ENCODE peak calls at places on chromosome 3, in five cellular contexts. N is CD8-positive, alpha-beta memory T cell; J is CD4-positive, alpha-beta memory T cell; I is HCT116; F is aorta. P is an unnamed sample. For H3K9me3 and H3K27me3, the result is how much of the 10 kb centered on the place peaks cover.

GRCh38 chr3:72597043-72597442 is 251.2 kb downstream of the SHQ1 start:
- DNase-seq in N (no peak), F (no peak), J (no peak), I (no peak), P (no peak)

GRCh38 chr3:79125313-79125984 is 642.3 kb downstream of the ROBO1 start:
- DNase-seq in J (no peak), N (no peak), I (no peak), F (no peak), P (no peak)

GRCh38 chr3:54134713-54135112 is 12.4 kb downstream of the CACNA2D3 start:
- DNase-seq in N (no peak), I (no peak), J (no peak), F (no peak), P (no peak)

GRCh38 chr3:131811481-131811880 is 223.3 kb downstream of the CPNE4 start:
- DNase-seq in N (no peak), F (no peak), J (no peak), I (no peak), P (no peak)

GRCh38 chr3:117885046-117885445 is 1149.6 kb downstream of the IGSF11 start:
- DNase-seq in N (no peak), J (no peak), I (no peak), F (no peak), P (no peak)

GRCh38 chr3:128075516-128076464 is 23.6 kb downstream of the SEC61A1 start:
- DNase-seq in F (peak), I (peak), N (peak), J (peak), P (peak)

GRCh38 chr3:112789787-112790186 is 56.9 kb downstream of the CD200R1L start:
- DNase-seq in J (no peak), I (no peak), F (no peak), N (no peak), P (no peak)

GRCh38 chr3:152915695-152916094 is 80.8 kb downstream of the P2RY1 start:
- DNase-seq in N (no peak), J (no peak), I (no peak), F (no peak), P (no peak)

GRCh38 chr3:169641167-169641566 is 22.3 kb downstream of the MECOM start:
- DNase-seq in J (no peak), N (no peak), F (no peak), I (no peak), P (no peak)

GRCh38 chr3:60528651-60529050 is 722.6 kb downstream of the FHIT start:
- DNase-seq in J (no peak), N (no peak), F (no peak), I (no peak), P (no peak)

GRCh38 chr3:21417991-21418390 is 333.0 kb downstream of the ZNF385D start:
- DNase-seq in N (no peak), F (no peak), I (no peak), J (no peak), P (no peak)

GRCh38 chr3:136193273-136194043 is 2.7 kb downstream of the MSL2 start:
- DNase-seq in F (no peak), I (no peak), N (no peak), J (no peak), P (no peak)

GRCh38 chr3:26118165-26118564 is 328.3 kb downstream of the OXSM start:
- DNase-seq in I (no peak), N (no peak), J (no peak), F (no peak), P (no peak)

GRCh38 chr3:55571913-55572312 is 84.8 kb upstream of the WNT5A start:
- DNase-seq in N (no peak), F (peak), J (no peak), I (no peak), P (peak)

GRCh38 chr3:55662683-55663082 is 175.6 kb upstream of the WNT5A start:
- DNase-seq in I (no peak), N (no peak), F (no peak), J (no peak), P (no peak)

GRCh38 chr3:175215833-175216232 is 356.7 kb downstream of the NAALADL2 start:
- DNase-seq in J (no peak), I (no peak), F (no peak), N (no peak), P (no peak)

GRCh38 chr3:184537885-184538599 is 23.5 kb upstream of the EPHB3 start:
- DNase-seq in F (no peak), N (no peak), I (no peak), J (no peak), P (no peak)

GRCh38 chr3:132721479-132722164 is 587 bp downstream of the NPHP3 start:
- DNase-seq in F (peak), I (no peak), J (no peak), N (no peak), P (peak)

GRCh38 chr3:78580691-78581090 is 1187.1 kb downstream of the ROBO1 start:
- DNase-seq in J (no peak), I (no peak), N (no peak), F (no peak), P (no peak)

GRCh38 chr3:13712682-13713180 is 163.8 kb downstream of the FBLN2 start:
- DNase-seq in J (no peak), N (no peak), F (peak), I (no peak), P (no peak)

GRCh38 chr3:30333903-30334302 is 272.5 kb upstream of the TGFBR2 start:
- DNase-seq in J (no peak), F (no peak), N (no peak), I (no peak), P (no peak)

GRCh38 chr3:66098436-66098835 is 59.7 kb upstream of the MAGI1 start:
- DNase-seq in F (no peak), N (no peak), J (no peak), I (no peak), P (no peak)

GRCh38 chr3:184584001-184584891 is 22.7 kb downstream of the EPHB3 start:
- DNase-seq in N (no peak), F (peak), I (no peak), J (no peak), P (no peak)

GRCh38 chr3:53074761-53075742 is 29.2 kb upstream of the SFMBT1 start:
- DNase-seq in N (no peak), F (peak), J (no peak), I (no peak), P (no peak)

GRCh38 chr3:71641669-71642068 is 58.1 kb upstream of the FOXP1 start:
- DNase-seq in N (no peak), J (no peak), I (peak), F (no peak), P (no peak)

GRCh38 chr3:162897286-162897685 is 1400.7 kb downstream of the OTOL1 start:
- DNase-seq in I (no peak), N (no peak), F (no peak), J (no peak), P (no peak)

GRCh38 chr3:64445318-64446300 is 220.3 kb upstream of the PRICKLE2 start:
- DNase-seq in J (no peak), F (peak), I (no peak), N (no peak), P (peak)

GRCh38 chr3:140903196-140903595 is 38.4 kb upstream of the SLC25A36 start:
- DNase-seq in N (no peak), J (no peak), I (no peak), F (no peak), P (no peak)

DNA sequence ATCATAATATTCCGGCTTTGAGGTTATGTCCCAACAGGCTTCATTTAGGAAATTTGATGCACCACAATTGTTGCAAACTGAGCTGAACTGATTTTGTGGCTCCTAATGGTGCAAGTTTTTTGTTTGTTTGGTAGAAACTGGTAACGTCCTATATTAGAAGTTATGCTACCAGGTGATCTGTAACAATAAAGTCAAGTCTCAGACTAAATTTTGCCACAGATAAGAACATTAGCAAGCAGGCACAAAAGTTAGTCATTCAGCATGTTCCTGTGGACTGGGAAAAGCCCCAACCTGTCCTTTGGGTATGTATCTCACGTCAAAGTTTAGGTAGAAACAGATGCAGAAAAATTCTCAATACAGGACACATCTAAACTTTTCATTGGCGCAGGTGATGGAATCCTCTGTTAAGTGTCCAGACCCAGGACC is 120.5 kb downstream of the ATG7 start:
- DNase-seq in N (no peak), F (no peak), I (no peak), J (no peak), P (no peak)
- H3K27ac ChIP-seq in N (no peak), F (no peak), I (no peak), J (no peak), P (no peak)

DNA sequence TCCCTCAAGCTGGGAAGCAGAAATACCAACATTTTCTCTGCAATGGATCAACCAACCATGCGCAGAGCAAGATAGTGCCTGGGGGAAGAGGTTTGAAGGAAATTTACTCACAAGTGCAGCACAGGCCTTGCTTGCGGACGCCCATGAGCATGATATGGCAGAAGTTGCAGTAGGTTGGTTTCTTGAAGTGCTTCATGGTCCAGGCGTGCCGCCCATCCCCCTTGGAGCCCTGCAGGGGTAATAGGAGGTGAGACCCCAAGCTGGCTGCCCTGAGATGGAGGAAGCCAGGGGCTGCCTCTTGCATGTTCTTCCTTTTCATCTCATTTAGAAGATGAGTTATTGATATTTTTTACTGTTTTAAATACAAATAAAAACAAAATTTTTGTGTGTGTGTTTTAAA is 86.6 kb downstream of the DGKG start:
- DNase-seq in I (no peak), J (no peak), F (no peak), N (no peak), P (no peak)
- H3K9me3 ChIP-seq in I (under half), J (under half), F (under half), N (under half), P (under half)

DNA sequence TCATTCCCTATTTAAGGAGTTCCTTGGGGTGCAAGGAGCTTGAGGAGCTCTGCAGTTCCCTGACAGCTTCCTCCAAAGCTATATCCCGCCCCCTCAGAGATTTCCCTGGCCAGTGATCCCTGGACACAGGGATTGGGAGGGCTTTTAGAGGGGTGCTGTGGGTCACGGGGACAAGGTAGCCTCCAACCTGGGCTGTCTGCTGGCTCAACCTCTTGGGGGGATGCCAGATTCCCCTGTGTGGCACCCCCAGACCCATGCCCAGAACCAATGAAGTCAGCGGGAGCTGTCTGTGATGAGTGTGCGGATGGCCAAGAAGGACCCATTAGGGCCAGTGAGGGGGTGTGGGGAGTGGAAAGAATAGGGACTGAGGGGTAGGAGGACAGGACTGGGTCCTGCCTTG is 21.0 kb upstream of the ATP2B2 start:
- DNase-seq in N (no peak), I (no peak), J (no peak), F (no peak), P (no peak)
- H3K27me3 ChIP-seq in N (under half), I (under half), J (under half), F (under half), P (under half)

DNA sequence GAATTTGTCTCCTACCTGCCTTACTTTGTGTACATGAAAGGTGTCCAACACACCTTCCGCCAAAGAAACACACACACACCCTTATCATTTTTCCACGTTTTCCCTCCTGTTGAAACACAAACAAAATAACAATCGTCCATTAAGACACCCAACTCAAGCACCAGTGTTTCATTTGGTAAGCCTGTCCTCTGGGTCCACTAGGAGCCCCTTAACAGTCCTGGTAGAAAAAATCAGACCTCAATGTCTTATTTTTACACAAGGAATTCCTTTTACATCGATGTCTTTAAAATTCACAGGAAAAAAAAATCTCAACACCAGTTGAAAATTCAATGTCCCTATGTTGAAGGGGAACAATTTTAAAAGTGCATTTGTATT is 4.0 kb downstream of the HES1 start:
- DNase-seq in N (no peak), J (no peak), F (no peak), I (no peak), P (no peak)
- H3K27ac ChIP-seq in N (peak), J (no peak), F (peak), I (peak), P (peak)

P was measured in lower lobe of right lung.